ENCODE peak calls at places on chromosomes 13 and 19, in seven cellular contexts. C is epithelial cell of proximal tubule; V is breast epithelium; H is Calu3; K is heart right ventricle; T is caudate nucleus; O is activated CD8-positive, alpha-beta memory T cell treated with anti-CD3 and anti-CD28 coated beads for 4 hours. Q is an unnamed sample.

GRCh38 chr19:54209748-54210494 is 9.3 kb downstream of the RPS9 start:
- DNase-seq in C (peak), K (peak), V (peak), T (no peak), O (no peak), H (peak), Q (no peak)

GRCh38 chr13:107211073-107211472 is 643.1 kb upstream of the ARGLU1 start:
- DNase-seq in T (peak), V (peak), H (peak), O (no peak), K (peak), C (peak), Q (no peak)

GRCh38 chr19:15048885-15049541 is at the start of gene CASP14:
- DNase-seq in T (no peak), O (no peak), H (no peak), K (no peak), V (no peak), C (no peak), Q (no peak)

GRCh38 chr19:7647156-7647555 is 10.2 kb downstream of the STXBP2 start:
- DNase-seq in C (no peak), T (no peak), H (no peak), O (no peak), K (no peak), V (no peak), Q (no peak)

GRCh38 chr19:2168619-2169424 is 5.1 kb downstream of the DOT1L start:
- DNase-seq in V (peak), T (peak), H (peak), K (peak), O (peak), C (peak), Q (peak)

GRCh38 chr19:45769054-45769782 is at the start of gene SIX5:
- DNase-seq in O (peak), K (peak), C (peak), V (peak), H (peak), T (peak), Q (peak)

GRCh38 chr19:45889210-45889885 is 3.4 kb upstream of the IRF2BP1 start:
- DNase-seq in V (no peak), H (no peak), C (no peak), T (no peak), K (no peak), O (no peak), Q (no peak)

GRCh38 chr19:51020988-51021651 is 1.6 kb upstream of the KLK10 start:
- DNase-seq in C (no peak), K (peak), O (no peak), T (no peak), H (peak), V (peak), Q (no peak)

GRCh38 chr13:81106348-81106747 is 765.4 kb upstream of the SPRY2 start:
- DNase-seq in T (no peak), V (no peak), K (no peak), O (no peak), C (no peak), H (no peak), Q (no peak)

GRCh38 chr13:109652536-109652935 is 133.8 kb downstream of the IRS2 start:
- DNase-seq in K (no peak), O (no peak), C (no peak), V (no peak), H (no peak), T (no peak), Q (no peak)

GRCh38 chr13:106649495-106649894 is 81.6 kb upstream of the ARGLU1 start:
- DNase-seq in T (no peak), K (no peak), V (no peak), C (peak), O (no peak), H (peak), Q (no peak)

GRCh38 chr19:35330475-35330874 is 1.5 kb downstream of the CD22 start:
- DNase-seq in C (no peak), T (no peak), V (no peak), K (no peak), H (no peak), O (no peak), Q (no peak)

GRCh38 chr13:58542530-58542929 is 911.0 kb downstream of the PCDH17 start:
- DNase-seq in T (no peak), K (no peak), O (no peak), H (no peak), C (peak), V (no peak), Q (no peak)

GRCh38 chr19:34220472-34221063 is 33.8 kb upstream of the GARRE1 start:
- DNase-seq in T (no peak), C (no peak), V (peak), K (peak), O (peak), H (peak), Q (peak)

GRCh38 chr19:17420267-17420924 is 549 bp downstream of the MVB12A start:
- DNase-seq in H (peak), T (no peak), K (peak), V (peak), O (no peak), C (no peak), Q (no peak)

GRCh38 chr19:19644054-19644388 is 564 bp upstream of the GMIP start:
- DNase-seq in O (no peak), K (no peak), H (no peak), V (no peak), T (no peak), C (no peak), Q (no peak)

GRCh38 chr19:11486661-11487503 is 6.0 kb upstream of the ELAVL3 start:
- DNase-seq in O (no peak), H (no peak), C (no peak), V (no peak), T (no peak), K (no peak), Q (no peak)

GRCh38 chr13:74305876-74306275 is 171.7 kb upstream of the KLF12 start:
- DNase-seq in C (no peak), V (no peak), T (no peak), O (no peak), H (no peak), K (no peak), Q (no peak)

GRCh38 chr19:37867831-37868230 is 38.6 kb downstream of the WDR87 start:
- DNase-seq in H (no peak), C (no peak), T (no peak), K (no peak), V (no peak), O (no peak), Q (no peak)

GRCh38 chr19:39946532-39946931 is 12.1 kb upstream of the FCGBP start:
- DNase-seq in T (no peak), V (no peak), K (no peak), O (no peak), C (peak), H (no peak), Q (no peak)

GRCh38 chr13:112683581-112683980 is 6.3 kb upstream of the ATP11A start:
- DNase-seq in K (no peak), V (no peak), H (no peak), T (no peak), C (no peak), O (no peak), Q (no peak)

GRCh38 chr13:29791997-29792775 is 58.2 kb downstream of the UBL3 start:
- DNase-seq in V (no peak), C (no peak), O (no peak), T (no peak), K (no peak), H (no peak), Q (no peak)

GRCh38 chr19:590396-590745 is 690 bp downstream of the HCN2 start:
- DNase-seq in C (no peak), T (no peak), V (no peak), O (no peak), K (no peak), H (no peak), Q (no peak)

GRCh38 chr13:75302031-75302430 is 179.9 kb downstream of the TBC1D4 start:
- DNase-seq in H (no peak), T (no peak), O (no peak), K (no peak), C (no peak), V (no peak), Q (no peak)

GRCh38 chr19:51097166-51097736 is 11.0 kb downstream of the CTU1 start:
- DNase-seq in T (no peak), V (peak), H (peak), O (peak), C (no peak), K (peak), Q (peak)

GRCh38 chr13:35780613-35781012 is 304.1 kb upstream of the MAB21L1 start:
- DNase-seq in H (no peak), C (no peak), V (no peak), T (no peak), O (no peak), K (no peak), Q (no peak)

GRCh38 chr19:20162821-20163220 is 4.2 kb upstream of the ZNF486 start:
- DNase-seq in T (no peak), C (no peak), O (no peak), K (peak), H (no peak), V (no peak), Q (no peak)